ENCODE peak calls at places on chromosome 18, in four cellular contexts. C is lung, G is heart left ventricle, E is psoas muscle. I is an unnamed sample. For H3K4me1, the result is how much of the 10 kb centered on the place peaks cover.

GRCh38 chr18:23283933-23284430 is 148.7 kb downstream of the CABLES1 start:
- DNase-seq in E (no peak), C (no peak), G (no peak), I (peak)

GRCh38 chr18:36493349-36494281 is 196.1 kb downstream of the FHOD3 start:
- DNase-seq in E (peak), C (no peak), G (peak), I (peak)

GRCh38 chr18:79395761-79396404 is at the start of gene NFATC1:
- DNase-seq in E (peak), G (peak), C (peak), I (peak)

GRCh38 chr18:30787410-30787809 is 255.1 kb downstream of the DSC3 start:
- DNase-seq in E (no peak), C (no peak), G (no peak), I (no peak)

GRCh38 chr18:60984496-60984895 is 348.7 kb upstream of the CDH20 start:
- DNase-seq in C (no peak), E (no peak), G (no peak), I (no peak)

GRCh38 chr18:32049393-32050161 is 31.0 kb downstream of the RNF125 start:
- DNase-seq in E (peak), G (peak), C (peak), I (peak)

GRCh38 chr18:56721491-56721890 is 70.3 kb downstream of the WDR7 start:
- DNase-seq in E (no peak), C (no peak), G (no peak), I (no peak)

GRCh38 chr18:66894851-66895250 is 291.0 kb upstream of the CDH19 start:
- DNase-seq in C (no peak), E (no peak), G (no peak), I (no peak)

GRCh38 chr18:59180150-59180845 is 39.7 kb upstream of the GRP start:
- DNase-seq in G (no peak), C (no peak), E (no peak), I (no peak)

GRCh38 chr18:21826196-21826595 is 85.6 kb downstream of the MIB1 start:
- DNase-seq in G (no peak), E (no peak), C (no peak), I (no peak)

GRCh38 chr18:30694773-30695172 is 347.8 kb downstream of the DSC3 start:
- DNase-seq in C (no peak), E (no peak), G (no peak), I (no peak)

GRCh38 chr18:31015715-31016459 is 26.7 kb downstream of the DSC3 start:
- DNase-seq in C (no peak), E (no peak), G (no peak), I (no peak)

GRCh38 chr18:6044773-6045172 is 149.5 kb upstream of the TMEM200C start:
- DNase-seq in G (no peak), C (no peak), E (no peak), I (no peak)
- TF ChIP-seq CTCF in G (no peak), C (no peak), E (no peak), I (peak)

GRCh38 chr18:9697121-9697520 is 11.0 kb upstream of the RAB31 start:
- DNase-seq in E (no peak), G (no peak), C (no peak), I (no peak)

GRCh38 chr18:9696112-9696511 is 12.0 kb upstream of the RAB31 start:
- DNase-seq in C (no peak), E (no peak), G (no peak), I (no peak)

GRCh38 chr18:9696701-9697100 is 11.4 kb upstream of the RAB31 start:
- DNase-seq in E (no peak), C (no peak), G (no peak), I (no peak)

GRCh38 chr18:9700261-9700796 is 7.8 kb upstream of the RAB31 start:
- DNase-seq in E (no peak), C (no peak), G (no peak), I (no peak)

GRCh38 chr18:9698497-9698896 is 9.6 kb upstream of the RAB31 start:
- DNase-seq in G (no peak), E (no peak), C (no peak), I (no peak)
- H3K4me1 ChIP-seq in G (under half), E (under half), C (under half), I (under half)

GRCh38 chr18:76126327-76126726 is 368.7 kb downstream of the ZNF516 start:
- DNase-seq in G (no peak), C (no peak), E (no peak), I (no peak)
- TF ChIP-seq CTCF in G (peak), C (no peak), E (peak), I (no peak)

DNA sequence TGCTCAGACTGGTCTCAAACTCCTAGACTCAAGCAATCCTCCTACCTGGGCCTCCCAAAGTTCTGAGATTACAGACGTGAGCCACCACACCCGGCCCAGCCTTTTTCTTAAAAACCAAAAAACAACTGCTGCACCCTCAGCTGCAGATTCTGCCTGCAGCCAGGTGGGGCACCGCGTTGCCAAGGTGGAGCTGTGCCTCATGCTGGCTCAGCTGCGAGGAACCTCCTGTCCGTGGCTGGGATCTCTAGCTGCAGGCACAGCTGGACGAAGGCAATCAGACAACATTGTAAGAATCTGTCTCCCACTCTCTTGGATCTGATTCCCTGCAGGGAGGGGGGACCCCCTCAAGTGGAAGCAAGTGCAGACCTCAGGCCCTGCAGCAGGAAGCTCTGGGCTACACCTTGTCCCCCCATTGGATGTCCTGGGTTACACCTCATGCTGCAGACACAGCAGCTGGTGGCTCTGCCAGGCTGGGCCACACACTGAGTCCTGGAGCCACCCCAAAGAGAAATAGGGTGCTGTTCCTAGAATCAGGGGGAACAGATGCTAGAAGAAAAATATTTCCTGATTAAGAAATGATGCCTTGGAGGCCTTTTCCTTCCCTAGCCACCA is 24.1 kb downstream of the CIDEA start:
- DNase-seq in C (no peak), G (peak), E (no peak), I (peak)
- H3K4me1 ChIP-seq in C (under half), G (under half), E (under half), I (under half)

DNA sequence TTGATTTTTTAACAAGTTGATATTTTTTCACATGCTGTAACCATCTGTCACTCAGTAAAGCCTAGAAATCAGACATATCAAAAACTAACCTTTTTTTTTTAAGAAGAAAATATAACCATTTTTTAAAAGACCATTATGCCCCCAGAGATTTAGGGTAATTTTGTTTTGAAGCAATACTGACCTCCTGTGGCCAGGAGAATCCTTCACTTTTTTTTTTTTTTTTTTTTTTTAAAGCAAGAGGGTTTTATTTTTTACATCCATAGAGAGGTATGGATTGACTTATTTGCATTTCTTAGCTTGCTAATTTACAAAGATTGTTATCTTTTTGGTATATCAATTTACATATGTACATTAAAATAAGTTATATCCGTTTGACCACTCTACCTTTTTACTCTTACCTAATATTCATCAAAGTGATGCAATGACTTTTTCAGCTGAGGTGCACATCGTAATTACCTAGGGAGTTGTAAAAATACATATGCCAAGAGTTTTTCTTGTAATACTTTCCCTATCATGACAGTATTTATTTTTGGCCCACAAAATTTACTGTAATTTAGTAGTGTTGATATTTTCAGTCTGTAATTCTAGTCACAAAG is 161.9 kb downstream of the SOCS6 start:
- DNase-seq in G (no peak), E (no peak), C (no peak), I (no peak)
- TF ChIP-seq CTCF in G (peak), E (peak), C (no peak), I (no peak)

DNA sequence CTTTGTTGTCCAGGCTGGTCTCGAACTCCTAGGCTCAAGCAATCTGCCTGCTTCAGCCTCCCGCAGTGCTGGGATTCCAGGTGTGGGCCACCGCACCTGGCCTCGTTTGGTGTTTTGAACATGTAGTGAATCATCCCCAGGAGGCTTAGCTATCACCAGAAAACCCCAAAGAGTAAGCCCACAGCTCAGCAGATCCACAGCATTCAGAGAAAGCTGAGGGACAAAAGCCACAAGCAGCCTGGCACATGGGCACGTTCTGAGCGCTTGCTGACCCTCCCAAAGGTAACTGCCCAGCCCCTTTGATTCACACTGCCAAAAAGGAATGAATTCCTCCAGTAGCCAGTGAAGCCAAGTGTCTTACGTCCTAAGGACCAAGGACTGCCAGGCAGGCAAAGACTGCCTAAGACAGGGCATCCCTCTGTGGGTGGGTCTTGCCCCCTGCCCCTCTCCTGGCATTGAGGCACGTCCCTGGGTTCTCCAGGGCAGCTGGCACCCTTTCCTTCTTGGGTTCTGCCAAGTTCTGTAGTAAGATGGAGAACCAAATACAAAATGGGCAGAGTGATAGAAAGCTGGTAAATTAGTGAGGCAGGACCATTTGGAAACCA is 31.7 kb downstream of the MBP start:
- DNase-seq in E (peak), G (peak), C (no peak), I (no peak)
- H3K4me1 ChIP-seq in E (half or more), G (half or more), C (under half), I (under half)

GRCh38 chr18:7164610-7165009 is 47.0 kb upstream of the LAMA1 start:
- DNase-seq in C (no peak), E (no peak), G (no peak), I (no peak)
- TF ChIP-seq CTCF in C (no peak), E (peak), G (no peak), I (peak)

GRCh38 chr18:46414863-46415262 is 242.2 kb downstream of the LOXHD1 start:
- DNase-seq in G (no peak), E (no peak), C (no peak), I (no peak)
- H3K4me1 ChIP-seq in G (half or more), E (half or more), C (under half), I (under half)

DNA sequence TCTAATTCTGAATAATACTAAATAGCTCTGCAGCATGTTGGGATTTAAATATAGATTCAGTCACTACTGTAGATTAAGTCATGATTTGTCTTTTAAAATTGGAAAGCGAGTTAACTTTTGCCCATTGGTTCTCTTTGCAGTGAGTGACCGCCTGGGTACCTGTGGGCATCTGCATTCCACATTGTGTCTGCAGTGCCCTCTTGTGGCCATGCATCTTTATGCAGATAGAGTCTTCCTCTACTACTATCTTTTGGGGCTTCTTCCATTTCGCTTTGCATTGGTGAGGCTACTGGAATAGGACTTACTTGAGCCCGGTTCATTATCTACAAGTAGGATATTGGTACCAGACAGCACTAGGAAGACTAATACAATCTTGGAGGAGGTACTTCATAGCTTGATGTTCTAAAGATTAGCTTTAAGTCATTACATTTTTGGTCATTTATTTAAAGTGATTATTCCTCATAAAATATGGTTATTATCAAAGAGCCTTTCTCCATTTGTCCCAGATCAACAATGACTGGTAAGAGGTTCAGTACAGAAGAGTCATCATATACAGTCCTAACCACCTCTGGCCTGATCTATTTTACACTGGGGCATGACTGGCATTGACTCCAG is 203.0 kb downstream of the SOCS6 start:
- DNase-seq in E (no peak), G (no peak), C (peak), I (peak)
- TF ChIP-seq CTCF in E (peak), G (peak), C (peak), I (peak)

GRCh38 chr18:63150326-63150725 is 169.2 kb downstream of the BCL2 start:
- DNase-seq in C (no peak), E (no peak), G (no peak), I (no peak)

GRCh38 chr18:63149200-63149587 is 170.4 kb downstream of the BCL2 start:
- DNase-seq in C (no peak), G (no peak), E (no peak), I (no peak)

GRCh38 chr18:63152096-63152495 is 167.5 kb downstream of the BCL2 start:
- DNase-seq in E (no peak), G (no peak), C (no peak), I (no peak)

GRCh38 chr18:63152791-63153190 is 166.8 kb downstream of the BCL2 start:
- DNase-seq in E (no peak), G (no peak), C (no peak), I (no peak)

GRCh38 chr18:63150942-63151421 is 168.6 kb downstream of the BCL2 start:
- DNase-seq in E (no peak), G (no peak), C (no peak), I (no peak)
- H3K4me1 ChIP-seq in E (under half), G (under half), C (under half), I (under half)